ENCODE peak calls at places on chromosomes 13 and 19, in seven cellular contexts. One of them, this sample, is unnamed.

GRCh38 chr19:8664671-8665057 is 33.9 kb downstream of the ACTL9 start:
- DNase-seq in psoas muscle: no peak
- DNase-seq in tibial artery: no peak
- DNase-seq in uterus: no peak
- DNase-seq in endodermal cell: no peak
- DNase-seq in A549: no peak
- DNase-seq in neural progenitor cell: no peak
- DNase-seq in this sample: no peak

GRCh38 chr13:31031482-31031881 is 99.0 kb downstream of the TEX26 start:
- DNase-seq in A549: no peak
- DNase-seq in tibial artery: no peak
- DNase-seq in endodermal cell: no peak
- DNase-seq in uterus: no peak
- DNase-seq in neural progenitor cell: no peak
- DNase-seq in psoas muscle: no peak
- DNase-seq in this sample: no peak

GRCh38 chr19:49857834-49858590 is 7.1 kb downstream of the PTOV1 start:
- DNase-seq in A549: no peak
- DNase-seq in tibial artery: no peak
- DNase-seq in psoas muscle: peak; percentile 54
- DNase-seq in neural progenitor cell: no peak
- DNase-seq in uterus: peak; percentile 26
- DNase-seq in endodermal cell: peak; percentile 64
- DNase-seq in this sample: no peak

GRCh38 chr19:29842471-29843179 is 30.8 kb downstream of the CCNE1 start:
- DNase-seq in psoas muscle: peak; percentile 39
- DNase-seq in endodermal cell: no peak
- DNase-seq in neural progenitor cell: no peak
- DNase-seq in uterus: no peak
- DNase-seq in A549: no peak
- DNase-seq in tibial artery: no peak
- DNase-seq in this sample: no peak

GRCh38 chr13:109998808-109999528 is 212.6 kb upstream of the IRS2 start:
- DNase-seq in psoas muscle: no peak
- DNase-seq in A549: peak; percentile 89
- DNase-seq in neural progenitor cell: no peak
- DNase-seq in uterus: no peak
- DNase-seq in endodermal cell: no peak
- DNase-seq in tibial artery: no peak
- DNase-seq in this sample: no peak

GRCh38 chr13:110382229-110382628 is 75.1 kb downstream of the COL4A2 start:
- DNase-seq in A549: peak; percentile 59
- DNase-seq in psoas muscle: no peak
- DNase-seq in neural progenitor cell: no peak
- DNase-seq in uterus: no peak
- DNase-seq in endodermal cell: no peak
- DNase-seq in tibial artery: no peak
- DNase-seq in this sample: no peak

GRCh38 chr13:110409581-110409992 is 102.5 kb downstream of the COL4A2 start:
- DNase-seq in uterus: peak; percentile 65
- DNase-seq in neural progenitor cell: no peak
- DNase-seq in psoas muscle: no peak
- DNase-seq in tibial artery: peak; percentile 67
- DNase-seq in A549: no peak
- DNase-seq in endodermal cell: no peak
- DNase-seq in this sample: peak; percentile 58

GRCh38 chr13:52414963-52415362 is 9.0 kb upstream of the THSD1 start:
- DNase-seq in psoas muscle: no peak
- DNase-seq in A549: peak; percentile 4
- DNase-seq in uterus: no peak
- DNase-seq in endodermal cell: no peak
- DNase-seq in neural progenitor cell: no peak
- DNase-seq in tibial artery: no peak
- DNase-seq in this sample: no peak

GRCh38 chr19:15502264-15502663 is 6.1 kb upstream of the CYP4F22 start:
- DNase-seq in neural progenitor cell: no peak
- DNase-seq in endodermal cell: no peak
- DNase-seq in psoas muscle: no peak
- DNase-seq in uterus: no peak
- DNase-seq in tibial artery: no peak
- DNase-seq in A549: no peak
- DNase-seq in this sample: no peak

GRCh38 chr19:32828643-32829344 is 40.8 kb downstream of the SLC7A9 start:
- DNase-seq in tibial artery: no peak
- DNase-seq in neural progenitor cell: no peak
- DNase-seq in endodermal cell: no peak
- DNase-seq in uterus: no peak
- DNase-seq in A549: no peak
- DNase-seq in psoas muscle: no peak
- DNase-seq in this sample: no peak

GRCh38 chr13:41917641-41918040 is 43.3 kb downstream of the VWA8 start:
- DNase-seq in uterus: no peak
- DNase-seq in psoas muscle: no peak
- DNase-seq in tibial artery: no peak
- DNase-seq in A549: no peak
- DNase-seq in endodermal cell: no peak
- DNase-seq in neural progenitor cell: no peak
- DNase-seq in this sample: no peak

GRCh38 chr19:8004723-8005513 is 523 bp downstream of the ELAVL1 start:
- DNase-seq in neural progenitor cell: no peak
- DNase-seq in endodermal cell: no peak
- DNase-seq in A549: no peak
- DNase-seq in uterus: no peak
- DNase-seq in tibial artery: no peak
- DNase-seq in psoas muscle: no peak
- DNase-seq in this sample: peak; percentile 10

GRCh38 chr19:48745208-48745995 is 1.3 kb downstream of the IZUMO1 start:
- DNase-seq in A549: peak; percentile 80
- DNase-seq in psoas muscle: peak; percentile 75
- DNase-seq in neural progenitor cell: peak; percentile 84
- DNase-seq in tibial artery: peak; percentile 63
- DNase-seq in uterus: peak; percentile 65
- DNase-seq in endodermal cell: peak; percentile 82
- DNase-seq in this sample: peak; percentile 66

GRCh38 chr13:113360446-113360845 is 3.5 kb downstream of the GRTP1 start:
- DNase-seq in A549: no peak
- DNase-seq in endodermal cell: peak; percentile 17
- DNase-seq in neural progenitor cell: no peak
- DNase-seq in psoas muscle: no peak
- DNase-seq in tibial artery: no peak
- DNase-seq in uterus: no peak
- DNase-seq in this sample: no peak

GRCh38 chr13:31320946-31321345 is 121.2 kb downstream of the B3GLCT start:
- DNase-seq in psoas muscle: no peak
- DNase-seq in tibial artery: no peak
- DNase-seq in neural progenitor cell: no peak
- DNase-seq in endodermal cell: no peak
- DNase-seq in A549: no peak
- DNase-seq in uterus: no peak
- DNase-seq in this sample: no peak

GRCh38 chr13:41456768-41457588 is at the start of gene RGCC:
- DNase-seq in A549: peak; percentile 40
- DNase-seq in tibial artery: peak; percentile 81
- DNase-seq in neural progenitor cell: peak; percentile 87
- DNase-seq in endodermal cell: peak; percentile 89
- DNase-seq in psoas muscle: peak; percentile 79
- DNase-seq in uterus: peak; percentile 46
- DNase-seq in this sample: no peak

GRCh38 chr13:39566216-39566869 is 36.6 kb downstream of the LHFPL6 start:
- DNase-seq in A549: no peak
- DNase-seq in psoas muscle: no peak
- DNase-seq in tibial artery: no peak
- DNase-seq in endodermal cell: no peak
- DNase-seq in neural progenitor cell: no peak
- DNase-seq in uterus: no peak
- DNase-seq in this sample: no peak

GRCh38 chr13:73547239-73547638 is 488.4 kb downstream of the KLF5 start:
- DNase-seq in A549: no peak
- DNase-seq in uterus: no peak
- DNase-seq in tibial artery: no peak
- DNase-seq in endodermal cell: no peak
- DNase-seq in neural progenitor cell: no peak
- DNase-seq in psoas muscle: no peak
- DNase-seq in this sample: no peak

GRCh38 chr19:29533578-29534544 is 8.1 kb downstream of the VSTM2B start:
- DNase-seq in endodermal cell: no peak
- DNase-seq in tibial artery: peak; percentile 11
- DNase-seq in A549: no peak
- DNase-seq in neural progenitor cell: no peak
- DNase-seq in psoas muscle: no peak
- DNase-seq in uterus: no peak
- DNase-seq in this sample: no peak

GRCh38 chr13:113390874-113391497 is 27.1 kb upstream of the GRTP1 start:
- DNase-seq in tibial artery: no peak
- DNase-seq in uterus: no peak
- DNase-seq in A549: no peak
- DNase-seq in endodermal cell: peak; percentile 83
- DNase-seq in neural progenitor cell: no peak
- DNase-seq in psoas muscle: no peak
- DNase-seq in this sample: no peak

GRCh38 chr19:39217094-39217493 is 13.0 kb upstream of the SYCN start:
- DNase-seq in uterus: no peak
- DNase-seq in psoas muscle: no peak
- DNase-seq in A549: no peak
- DNase-seq in neural progenitor cell: no peak
- DNase-seq in tibial artery: no peak
- DNase-seq in endodermal cell: no peak
- DNase-seq in this sample: no peak

GRCh38 chr13:113582841-113583631 is 1.5 kb upstream of the TFDP1 start:
- DNase-seq in psoas muscle: peak; percentile 16
- DNase-seq in A549: no peak
- DNase-seq in uterus: no peak
- DNase-seq in endodermal cell: peak; percentile 46
- DNase-seq in tibial artery: peak; percentile 17
- DNase-seq in neural progenitor cell: no peak
- DNase-seq in this sample: no peak

GRCh38 chr13:24605923-24606372 is 74.3 kb upstream of the ATP12A start:
- DNase-seq in A549: peak; percentile 34
- DNase-seq in endodermal cell: peak; percentile 72
- DNase-seq in neural progenitor cell: peak; percentile 36
- DNase-seq in uterus: no peak
- DNase-seq in tibial artery: no peak
- DNase-seq in psoas muscle: no peak
- DNase-seq in this sample: no peak

DNA sequence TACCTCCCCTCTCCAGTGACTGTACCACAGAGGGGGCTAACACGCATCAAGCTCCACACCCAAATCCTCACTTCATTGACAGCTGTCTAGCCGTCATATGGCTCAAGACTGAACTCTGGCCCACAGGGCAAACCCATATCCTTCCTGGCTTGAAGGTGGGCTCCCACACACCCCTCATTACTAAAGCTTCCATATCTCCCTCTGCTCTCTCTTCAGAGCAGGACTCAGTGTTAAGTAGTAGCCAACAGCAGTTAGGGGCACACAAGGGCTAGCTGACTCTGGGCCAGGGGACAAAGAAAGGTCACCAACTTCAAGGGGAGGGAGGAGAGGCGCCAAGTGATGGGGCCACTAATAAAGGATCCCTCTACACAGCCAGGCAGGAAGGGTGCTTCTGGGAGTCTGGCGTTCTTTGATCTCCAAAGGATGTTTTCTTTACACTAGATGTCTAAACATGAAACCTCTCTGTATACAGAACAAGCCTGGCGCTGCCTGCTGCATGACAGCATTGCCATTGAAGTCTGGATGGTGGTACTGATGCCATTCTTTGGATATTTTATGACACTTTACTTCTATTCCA is 8.1 kb downstream of the PEG3 start:
- DNase-seq in tibial artery: no peak
- DNase-seq in uterus: no peak
- DNase-seq in neural progenitor cell: no peak
- DNase-seq in psoas muscle: no peak
- DNase-seq in endodermal cell: no peak
- DNase-seq in A549: no peak
- DNase-seq in this sample: no peak
- H3K4me3 ChIP-seq in tibial artery: no peak overlapping the region
- H3K4me3 ChIP-seq in uterus: no peak overlapping the region
- H3K4me3 ChIP-seq in neural progenitor cell: no peak overlapping the region
- H3K4me3 ChIP-seq in psoas muscle: no peak overlapping the region
- H3K4me3 ChIP-seq in endodermal cell: peak overlapping the region; percentile 17
- H3K4me3 ChIP-seq in A549: no peak overlapping the region
- H3K4me3 ChIP-seq in this sample: no peak overlapping the region

GRCh38 chr13:89375839-89376238 is 1704.7 kb downstream of the SLITRK5 start:
- DNase-seq in tibial artery: no peak
- DNase-seq in psoas muscle: no peak
- DNase-seq in neural progenitor cell: no peak
- DNase-seq in A549: no peak
- DNase-seq in endodermal cell: no peak
- DNase-seq in uterus: no peak
- DNase-seq in this sample: peak; percentile 52

GRCh38 chr13:89372193-89372592 is 1701.0 kb downstream of the SLITRK5 start:
- DNase-seq in tibial artery: no peak
- DNase-seq in neural progenitor cell: no peak
- DNase-seq in psoas muscle: no peak
- DNase-seq in endodermal cell: no peak
- DNase-seq in uterus: no peak
- DNase-seq in A549: no peak
- DNase-seq in this sample: no peak
- H3K4me3 ChIP-seq in tibial artery: no peak overlapping the region
- H3K4me3 ChIP-seq in neural progenitor cell: no peak overlapping the region
- H3K4me3 ChIP-seq in psoas muscle: no peak overlapping the region
- H3K4me3 ChIP-seq in endodermal cell: no peak overlapping the region
- H3K4me3 ChIP-seq in uterus: no peak overlapping the region
- H3K4me3 ChIP-seq in A549: no peak overlapping the region
- H3K4me3 ChIP-seq in this sample: no peak overlapping the region

DNA sequence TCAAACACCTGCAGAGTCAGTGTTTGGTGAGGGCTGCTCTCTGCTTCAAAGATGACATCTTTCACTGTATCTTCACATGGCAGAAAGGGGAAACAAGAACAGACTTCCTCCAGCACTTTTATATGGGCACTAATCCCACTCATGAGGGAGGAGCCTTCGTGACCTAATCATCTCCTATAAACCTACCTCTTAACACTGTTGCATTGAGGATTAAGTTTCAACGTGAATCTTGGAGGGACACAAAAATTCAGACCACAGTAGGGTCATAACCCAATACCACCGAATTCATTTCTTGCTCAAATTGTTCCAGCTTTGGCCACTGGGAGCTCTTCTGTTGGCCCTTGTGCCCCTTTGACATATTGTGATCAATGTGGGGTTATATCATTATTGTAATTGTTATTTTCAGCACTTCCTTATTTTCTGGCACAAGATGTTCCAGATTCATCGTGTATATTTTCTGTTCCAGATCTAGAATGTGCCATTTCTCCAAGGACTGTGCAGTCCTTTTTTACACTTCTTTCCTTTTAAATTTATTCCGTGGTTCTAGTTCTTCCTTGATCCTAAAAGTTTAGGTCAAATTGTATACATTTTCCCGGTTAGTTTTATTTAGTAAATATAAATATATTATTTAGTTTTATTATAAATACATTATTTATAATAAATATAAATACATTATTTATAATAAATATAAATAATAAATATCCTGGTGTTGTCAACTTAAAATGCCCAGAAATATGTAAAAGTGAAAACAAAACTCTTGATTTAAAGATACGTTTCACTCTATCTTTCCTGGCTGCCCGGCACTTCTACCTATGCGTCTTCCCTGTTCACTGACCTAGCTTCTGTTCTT is 35.5 kb upstream of the IGFL4 start:
- DNase-seq in endodermal cell: no peak
- DNase-seq in tibial artery: no peak
- DNase-seq in psoas muscle: no peak
- DNase-seq in A549: no peak
- DNase-seq in uterus: no peak
- DNase-seq in neural progenitor cell: no peak
- DNase-seq in this sample: no peak
- H3K4me3 ChIP-seq in endodermal cell: no peak overlapping the region
- H3K4me3 ChIP-seq in tibial artery: no peak overlapping the region
- H3K4me3 ChIP-seq in psoas muscle: no peak overlapping the region
- H3K4me3 ChIP-seq in A549: peak overlapping the region; percentile 59
- H3K4me3 ChIP-seq in uterus: no peak overlapping the region
- H3K4me3 ChIP-seq in neural progenitor cell: peak overlapping the region; percentile 63
- H3K4me3 ChIP-seq in this sample: no peak overlapping the region

GRCh38 chr13:35478384-35479222 is 2.1 kb upstream of the MAB21L1 start:
- DNase-seq in endodermal cell: peak; percentile 78
- DNase-seq in psoas muscle: peak; percentile 38
- DNase-seq in A549: no peak
- DNase-seq in tibial artery: no peak
- DNase-seq in neural progenitor cell: peak; percentile 82
- DNase-seq in uterus: no peak
- DNase-seq in this sample: no peak
- H3K4me3 ChIP-seq in endodermal cell: peak overlapping the region; percentile 69
- H3K4me3 ChIP-seq in psoas muscle: no peak overlapping the region
- H3K4me3 ChIP-seq in A549: no peak overlapping the region
- H3K4me3 ChIP-seq in tibial artery: no peak overlapping the region
- H3K4me3 ChIP-seq in neural progenitor cell: peak overlapping the region; percentile 46
- H3K4me3 ChIP-seq in uterus: no peak overlapping the region
- H3K4me3 ChIP-seq in this sample: no peak overlapping the region